ENCODE peak calls at places on chromosomes 3 and 15, in five cellular contexts. P is stimulated activated CD8-positive, alpha-beta memory T cell treated with anti-CD3 and anti-CD28 coated beads, Interleukin-15, amount 100 ng/mL, for 4 hours; C is iPS-NIHi11; I is ELR; Z is fibroblast of lung. L is an unnamed sample.

GRCh38 chr3:171936231-171936841 is 93.2 kb downstream of the TMEM212 start:
- DNase-seq in P (no peak), C (no peak), I (peak; percentile 78), Z (peak; percentile 88), L (no peak)

GRCh38 chr3:157633241-157633640 is 130.0 kb upstream of the VEPH1 start:
- DNase-seq in P (no peak), C (no peak), I (no peak), Z (no peak), L (no peak)

GRCh38 chr3:177050466-177051237 is 146.6 kb downstream of the TBL1XR1 start:
- DNase-seq in P (no peak), C (no peak), I (peak; percentile 69), Z (peak; percentile 61), L (no peak)

GRCh38 chr3:63450634-63451363 is 172.7 kb downstream of the SYNPR start:
- DNase-seq in P (no peak), C (no peak), I (peak; percentile 1), Z (peak; percentile 3), L (no peak)

GRCh38 chr3:32640939-32641725 is 43.9 kb upstream of the CNOT10 start:
- DNase-seq in P (no peak), C (no peak), I (no peak), Z (no peak), L (no peak)

GRCh38 chr15:78695849-78696248 is 54.8 kb upstream of the CHRNB4 start:
- DNase-seq in P (no peak), C (no peak), I (no peak), Z (no peak), L (no peak)

GRCh38 chr3:12663311-12663935 is 494 bp downstream of the RAF1 start:
- DNase-seq in P (no peak), C (peak; percentile 62), I (peak; percentile 46), Z (peak; percentile 57), L (no peak)

GRCh38 chr3:161950318-161950717 is 453.7 kb downstream of the OTOL1 start:
- DNase-seq in P (no peak), C (no peak), I (no peak), Z (no peak), L (no peak)

GRCh38 chr15:91271565-91272153 is 171.6 kb downstream of the SV2B start:
- DNase-seq in P (no peak), C (peak; percentile 62), I (peak; percentile 69), Z (peak; percentile 44), L (peak; percentile 31)

GRCh38 chr15:45268135-45268534 is 16.1 kb downstream of the SLC28A2 start:
- DNase-seq in P (no peak), C (peak; percentile 19), I (no peak), Z (no peak), L (no peak)

GRCh38 chr15:68129072-68129471 is 75.0 kb downstream of the PIAS1 start:
- DNase-seq in P (no peak), C (no peak), I (no peak), Z (no peak), L (no peak)

GRCh38 chr3:13569641-13570390 is 20.9 kb downstream of the FBLN2 start:
- DNase-seq in P (no peak), C (no peak), I (no peak), Z (peak; percentile 24), L (no peak)

GRCh38 chr3:180548050-180548449 is 53.9 kb upstream of the TTC14 start:
- DNase-seq in P (no peak), C (no peak), I (peak; percentile 4), Z (peak; percentile 25), L (no peak)

GRCh38 chr3:40312661-40313226 is 3.2 kb downstream of the EIF1B start:
- DNase-seq in P (no peak), C (no peak), I (peak; percentile 12), Z (peak; percentile 33), L (no peak)

GRCh38 chr3:189799366-189799765 is 168.2 kb downstream of the TP63 start:
- DNase-seq in P (no peak), C (no peak), I (no peak), Z (no peak), L (no peak)

GRCh38 chr3:143358155-143358792 is 238.7 kb downstream of the CHST2 start:
- DNase-seq in P (no peak), C (no peak), I (no peak), Z (no peak), L (no peak)

GRCh38 chr3:78988324-78988723 is 779.5 kb downstream of the ROBO1 start:
- DNase-seq in P (no peak), C (no peak), I (peak; percentile 50), Z (peak; percentile 28), L (no peak)

GRCh38 chr3:7203969-7204847 is 343.3 kb downstream of the GRM7 start:
- DNase-seq in P (no peak), C (no peak), I (no peak), Z (no peak), L (no peak)

GRCh38 chr3:143090486-143090885 is 29.1 kb upstream of the CHST2 start:
- DNase-seq in P (no peak), C (no peak), I (no peak), Z (no peak), L (no peak)

GRCh38 chr3:185153170-185153733 is 392 bp upstream of the C3orf70 start:
- DNase-seq in P (no peak), C (peak; percentile 88), I (no peak), Z (no peak), L (no peak)

GRCh38 chr3:11554236-11554610 is 89.5 kb downstream of the VGLL4 start:
- DNase-seq in P (no peak), C (no peak), I (no peak), Z (no peak), L (no peak)

GRCh38 chr3:23675010-23675409 is 130.7 kb upstream of the UBE2E1 start:
- DNase-seq in P (no peak), C (no peak), I (no peak), Z (no peak), L (no peak)